ENCODE peak calls at places on chromosome 2, in seven cellular contexts. One of them, this sample, is unnamed.

GRCh38 chr2:215517391-215517790 is 81.5 kb upstream of the FN1 start:
- DNase-seq in heart left ventricle: no peak
- DNase-seq in ovary: no peak
- DNase-seq in right atrium auricular region: no peak
- DNase-seq in HepG2: no peak
- DNase-seq in HCT116: no peak
- DNase-seq in mucosa of descending colon: no peak
- DNase-seq in this sample: no peak

GRCh38 chr2:102575888-102576287 is 43.5 kb upstream of the SLC9A2 start:
- DNase-seq in heart left ventricle: no peak
- DNase-seq in ovary: no peak
- DNase-seq in right atrium auricular region: no peak
- DNase-seq in HepG2: no peak
- DNase-seq in HCT116: no peak
- DNase-seq in mucosa of descending colon: no peak
- DNase-seq in this sample: no peak

GRCh38 chr2:190420822-190421221 is 12.7 kb downstream of the MFSD6 start:
- DNase-seq in heart left ventricle: no peak
- DNase-seq in ovary: no peak
- DNase-seq in right atrium auricular region: no peak
- DNase-seq in HepG2: no peak
- DNase-seq in HCT116: no peak
- DNase-seq in mucosa of descending colon: no peak
- DNase-seq in this sample: no peak

GRCh38 chr2:150698016-150698661 is 210.7 kb upstream of the RND3 start:
- DNase-seq in heart left ventricle: no peak
- DNase-seq in ovary: no peak
- DNase-seq in right atrium auricular region: no peak
- DNase-seq in HepG2: no peak
- DNase-seq in HCT116: no peak
- DNase-seq in mucosa of descending colon: no peak
- DNase-seq in this sample: no peak

GRCh38 chr2:54331095-54331835 is 75.2 kb upstream of the TSPYL6 start:
- DNase-seq in heart left ventricle: no peak
- DNase-seq in ovary: no peak
- DNase-seq in right atrium auricular region: no peak
- DNase-seq in HepG2: no peak
- DNase-seq in HCT116: no peak
- DNase-seq in mucosa of descending colon: peak; percentile 4
- DNase-seq in this sample: no peak

GRCh38 chr2:119862127-119862889 is 102.6 kb downstream of the PTPN4 start:
- DNase-seq in heart left ventricle: no peak
- DNase-seq in ovary: no peak
- DNase-seq in right atrium auricular region: no peak
- DNase-seq in HepG2: peak; percentile 16
- DNase-seq in HCT116: no peak
- DNase-seq in mucosa of descending colon: no peak
- DNase-seq in this sample: no peak

GRCh38 chr2:168649105-168649504 is 153.3 kb upstream of the NOSTRIN start:
- DNase-seq in heart left ventricle: no peak
- DNase-seq in ovary: no peak
- DNase-seq in right atrium auricular region: no peak
- DNase-seq in HepG2: no peak
- DNase-seq in HCT116: no peak
- DNase-seq in mucosa of descending colon: no peak
- DNase-seq in this sample: peak; percentile 21

GRCh38 chr2:2837768-2838547 is 506.9 kb upstream of the MYT1L start:
- DNase-seq in heart left ventricle: no peak
- DNase-seq in ovary: no peak
- DNase-seq in right atrium auricular region: peak; percentile 44
- DNase-seq in HepG2: no peak
- DNase-seq in HCT116: no peak
- DNase-seq in mucosa of descending colon: no peak
- DNase-seq in this sample: no peak

GRCh38 chr2:15748736-15749323 is 157.2 kb downstream of the DDX1 start:
- DNase-seq in heart left ventricle: no peak
- DNase-seq in ovary: no peak
- DNase-seq in right atrium auricular region: no peak
- DNase-seq in HepG2: peak; percentile 62
- DNase-seq in HCT116: peak; percentile 55
- DNase-seq in mucosa of descending colon: peak; percentile 60
- DNase-seq in this sample: no peak

GRCh38 chr2:241410739-241411176 is 54.7 kb downstream of the FARP2 start:
- DNase-seq in heart left ventricle: no peak
- DNase-seq in ovary: no peak
- DNase-seq in right atrium auricular region: no peak
- DNase-seq in HepG2: peak; percentile 45
- DNase-seq in HCT116: peak; percentile 34
- DNase-seq in mucosa of descending colon: no peak
- DNase-seq in this sample: no peak

GRCh38 chr2:26537069-26537825 is 59.3 kb upstream of the OTOF start:
- DNase-seq in heart left ventricle: no peak
- DNase-seq in ovary: peak; percentile 13
- DNase-seq in right atrium auricular region: no peak
- DNase-seq in HepG2: no peak
- DNase-seq in HCT116: no peak
- DNase-seq in mucosa of descending colon: no peak
- DNase-seq in this sample: no peak

GRCh38 chr2:12787891-12788783 is 71.4 kb downstream of the TRIB2 start:
- DNase-seq in heart left ventricle: no peak
- DNase-seq in ovary: no peak
- DNase-seq in right atrium auricular region: no peak
- DNase-seq in HepG2: no peak
- DNase-seq in HCT116: no peak
- DNase-seq in mucosa of descending colon: no peak
- DNase-seq in this sample: no peak

GRCh38 chr2:223093436-223093839 is 41.4 kb downstream of the KCNE4 start:
- DNase-seq in heart left ventricle: peak; percentile 68
- DNase-seq in ovary: peak; percentile 44
- DNase-seq in right atrium auricular region: peak; percentile 85
- DNase-seq in HepG2: no peak
- DNase-seq in HCT116: no peak
- DNase-seq in mucosa of descending colon: no peak
- DNase-seq in this sample: peak; percentile 57

GRCh38 chr2:62291517-62292137 is 95.7 kb downstream of the B3GNT2 start:
- DNase-seq in heart left ventricle: no peak
- DNase-seq in ovary: no peak
- DNase-seq in right atrium auricular region: no peak
- DNase-seq in HepG2: no peak
- DNase-seq in HCT116: no peak
- DNase-seq in mucosa of descending colon: no peak
- DNase-seq in this sample: no peak

GRCh38 chr2:25323042-25323514 is 18.6 kb downstream of the DNMT3A start:
- DNase-seq in heart left ventricle: peak; percentile 40
- DNase-seq in ovary: no peak
- DNase-seq in right atrium auricular region: no peak
- DNase-seq in HepG2: no peak
- DNase-seq in HCT116: no peak
- DNase-seq in mucosa of descending colon: no peak
- DNase-seq in this sample: no peak

GRCh38 chr2:169895294-169895985 is 68.2 kb downstream of the UBR3 start:
- DNase-seq in heart left ventricle: no peak
- DNase-seq in ovary: no peak
- DNase-seq in right atrium auricular region: no peak
- DNase-seq in HepG2: no peak
- DNase-seq in HCT116: no peak
- DNase-seq in mucosa of descending colon: no peak
- DNase-seq in this sample: no peak

GRCh38 chr2:200575957-200576356 is 9.9 kb upstream of the AOX1 start:
- DNase-seq in heart left ventricle: no peak
- DNase-seq in ovary: no peak
- DNase-seq in right atrium auricular region: no peak
- DNase-seq in HepG2: no peak
- DNase-seq in HCT116: no peak
- DNase-seq in mucosa of descending colon: no peak
- DNase-seq in this sample: no peak

GRCh38 chr2:149733936-149734685 is 146.5 kb upstream of the MMADHC start:
- DNase-seq in heart left ventricle: no peak
- DNase-seq in ovary: no peak
- DNase-seq in right atrium auricular region: no peak
- DNase-seq in HepG2: no peak
- DNase-seq in HCT116: no peak
- DNase-seq in mucosa of descending colon: no peak
- DNase-seq in this sample: no peak

GRCh38 chr2:164913011-164913410 is 42.3 kb downstream of the SLC38A11 start:
- DNase-seq in heart left ventricle: no peak
- DNase-seq in ovary: no peak
- DNase-seq in right atrium auricular region: no peak
- DNase-seq in HepG2: no peak
- DNase-seq in HCT116: no peak
- DNase-seq in mucosa of descending colon: no peak
- DNase-seq in this sample: no peak

GRCh38 chr2:235045973-235046343 is 94.1 kb downstream of the SH3BP4 start:
- DNase-seq in heart left ventricle: no peak
- DNase-seq in ovary: no peak
- DNase-seq in right atrium auricular region: no peak
- DNase-seq in HepG2: no peak
- DNase-seq in HCT116: no peak
- DNase-seq in mucosa of descending colon: no peak
- DNase-seq in this sample: no peak

GRCh38 chr2:46297546-46298271 is 502 bp downstream of the EPAS1 start:
- DNase-seq in heart left ventricle: peak; percentile 87
- DNase-seq in ovary: peak; percentile 74
- DNase-seq in right atrium auricular region: no peak
- DNase-seq in HepG2: peak; percentile 59
- DNase-seq in HCT116: no peak
- DNase-seq in mucosa of descending colon: peak; percentile 91
- DNase-seq in this sample: peak; percentile 70

GRCh38 chr2:47274054-47274779 is 119.1 kb upstream of the STPG4 start:
- DNase-seq in heart left ventricle: no peak
- DNase-seq in ovary: no peak
- DNase-seq in right atrium auricular region: no peak
- DNase-seq in HepG2: no peak
- DNase-seq in HCT116: no peak
- DNase-seq in mucosa of descending colon: no peak
- DNase-seq in this sample: no peak

GRCh38 chr2:170845343-170845742 is 28.7 kb downstream of the GAD1 start:
- DNase-seq in heart left ventricle: no peak
- DNase-seq in ovary: no peak
- DNase-seq in right atrium auricular region: no peak
- DNase-seq in HepG2: no peak
- DNase-seq in HCT116: peak; percentile 10
- DNase-seq in mucosa of descending colon: no peak
- DNase-seq in this sample: no peak

GRCh38 chr2:74332550-74333174 is 10.6 kb downstream of the SLC4A5 start:
- DNase-seq in heart left ventricle: no peak
- DNase-seq in ovary: no peak
- DNase-seq in right atrium auricular region: no peak
- DNase-seq in HepG2: no peak
- DNase-seq in HCT116: no peak
- DNase-seq in mucosa of descending colon: no peak
- DNase-seq in this sample: no peak

GRCh38 chr2:74334931-74335333 is 8.3 kb downstream of the SLC4A5 start:
- DNase-seq in heart left ventricle: peak; percentile 82
- DNase-seq in ovary: peak; percentile 83
- DNase-seq in right atrium auricular region: peak; percentile 78
- DNase-seq in HepG2: peak; percentile 59
- DNase-seq in HCT116: peak; percentile 57
- DNase-seq in mucosa of descending colon: peak; percentile 88
- DNase-seq in this sample: peak; percentile 76

GRCh38 chr2:74333896-74334586 is 9.2 kb downstream of the SLC4A5 start:
- DNase-seq in heart left ventricle: no peak
- DNase-seq in ovary: no peak
- DNase-seq in right atrium auricular region: no peak
- DNase-seq in HepG2: no peak
- DNase-seq in HCT116: no peak
- DNase-seq in mucosa of descending colon: no peak
- DNase-seq in this sample: no peak

GRCh38 chr2:74328573-74328972 is 14.6 kb downstream of the SLC4A5 start:
- DNase-seq in heart left ventricle: no peak
- DNase-seq in ovary: no peak
- DNase-seq in right atrium auricular region: no peak
- DNase-seq in HepG2: no peak
- DNase-seq in HCT116: no peak
- DNase-seq in mucosa of descending colon: no peak
- DNase-seq in this sample: no peak

GRCh38 chr2:74333175-74333574 is 10.0 kb downstream of the SLC4A5 start:
- DNase-seq in heart left ventricle: no peak
- DNase-seq in ovary: no peak
- DNase-seq in right atrium auricular region: no peak
- DNase-seq in HepG2: peak; percentile 63
- DNase-seq in HCT116: peak; percentile 19
- DNase-seq in mucosa of descending colon: peak; percentile 61
- DNase-seq in this sample: peak; percentile 12
- TF ChIP-seq CTCF in heart left ventricle: peak; percentile 41
- TF ChIP-seq CTCF in ovary: no peak
- TF ChIP-seq CTCF in right atrium auricular region: no peak
- TF ChIP-seq CTCF in HepG2: peak; percentile 75
- TF ChIP-seq CTCF in HCT116: peak; percentile 68
- TF ChIP-seq CTCF in mucosa of descending colon: no peak
- TF ChIP-seq CTCF in this sample: peak; percentile 54

DNA sequence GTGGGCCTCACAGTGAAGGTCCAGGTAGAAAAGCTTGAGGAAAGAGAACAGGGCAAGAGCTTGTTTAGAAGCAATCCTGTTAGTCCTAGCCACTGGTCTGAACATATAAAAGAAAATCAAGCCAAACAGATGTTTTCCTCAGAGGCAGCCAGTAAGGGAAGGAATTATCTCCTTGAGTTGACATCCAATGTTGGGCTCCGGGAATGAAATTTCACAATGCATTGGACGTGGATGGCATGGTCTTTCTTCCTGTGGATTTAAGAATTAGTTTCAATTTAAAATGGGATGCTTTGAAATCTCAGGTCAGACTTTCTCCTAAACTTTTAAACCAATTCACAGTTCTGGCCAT is 92.1 kb downstream of the ACKR3 start:
- DNase-seq in heart left ventricle: no peak
- DNase-seq in ovary: no peak
- DNase-seq in right atrium auricular region: peak; percentile 67
- DNase-seq in HepG2: no peak
- DNase-seq in HCT116: no peak
- DNase-seq in mucosa of descending colon: no peak
- DNase-seq in this sample: no peak
- H3K4me3 ChIP-seq in heart left ventricle: no peak overlapping the region
- H3K4me3 ChIP-seq in ovary: no peak overlapping the region
- H3K4me3 ChIP-seq in right atrium auricular region: no peak overlapping the region
- H3K4me3 ChIP-seq in HepG2: no peak overlapping the region
- H3K4me3 ChIP-seq in HCT116: no peak overlapping the region
- H3K4me3 ChIP-seq in mucosa of descending colon: no peak overlapping the region
- H3K4me3 ChIP-seq in this sample: no peak overlapping the region

GRCh38 chr2:10344105-10345066 is 41.7 kb downstream of the HPCAL1 start:
- DNase-seq in heart left ventricle: no peak
- DNase-seq in ovary: no peak
- DNase-seq in right atrium auricular region: no peak
- DNase-seq in HepG2: no peak
- DNase-seq in HCT116: no peak
- DNase-seq in mucosa of descending colon: no peak
- DNase-seq in this sample: no peak
- H3K4me1 ChIP-seq in heart left ventricle: peaks cover 41% of the 10 kb centered on the region
- H3K4me1 ChIP-seq in ovary: no peaks in the 10 kb centered on the region
- H3K4me1 ChIP-seq in right atrium auricular region: peaks cover 26% of the 10 kb centered on the region
- H3K4me1 ChIP-seq in HepG2: peaks cover 18% of the 10 kb centered on the region
- H3K4me1 ChIP-seq in HCT116: peaks cover 41% of the 10 kb centered on the region
- H3K4me1 ChIP-seq in mucosa of descending colon: peaks cover 6% of the 10 kb centered on the region
- H3K4me1 ChIP-seq in this sample: peaks cover 56% of the 10 kb centered on the region

DNA sequence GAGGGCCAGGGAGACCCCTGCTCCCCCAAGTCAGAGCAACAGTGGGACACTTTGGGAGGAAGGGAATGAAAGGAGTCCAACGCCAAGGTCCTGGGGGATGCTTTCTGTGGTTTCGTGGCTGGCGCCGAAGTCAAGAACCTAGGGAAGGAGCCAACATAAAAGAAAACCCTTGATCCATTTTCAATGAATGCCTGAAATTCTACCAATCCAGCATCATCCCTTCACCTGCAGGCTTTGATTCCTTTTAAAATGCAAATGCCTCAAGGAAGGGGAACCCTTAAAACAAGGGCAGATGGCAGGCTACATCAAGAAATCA is 123.4 kb upstream of the SLC1A4 start:
- DNase-seq in heart left ventricle: no peak
- DNase-seq in ovary: no peak
- DNase-seq in right atrium auricular region: no peak
- DNase-seq in HepG2: no peak
- DNase-seq in HCT116: no peak
- DNase-seq in mucosa of descending colon: no peak
- DNase-seq in this sample: no peak
- TF ChIP-seq CTCF in heart left ventricle: peak; percentile 16
- TF ChIP-seq CTCF in ovary: no peak
- TF ChIP-seq CTCF in right atrium auricular region: no peak
- TF ChIP-seq CTCF in HepG2: no peak
- TF ChIP-seq CTCF in HCT116: no peak
- TF ChIP-seq CTCF in mucosa of descending colon: no peak
- TF ChIP-seq CTCF in this sample: no peak